ENCODE peak calls at places on chromosomes 7 and 10, in five cellular contexts. One of them, this sample, is unnamed.

GRCh38 chr7:149097088-149097487 is 6.6 kb upstream of the ZNF786 start:
- ATAC-seq in HCT116: no peak
- ATAC-seq in GM23338: peak; percentile 71
- ATAC-seq in Panc1: no peak
- ATAC-seq in GM12878: no peak
- ATAC-seq in this sample: no peak

GRCh38 chr7:93375603-93376002 is 143.4 kb downstream of the VPS50 start:
- ATAC-seq in GM12878: peak; percentile 22
- ATAC-seq in HCT116: no peak
- ATAC-seq in Panc1: no peak
- ATAC-seq in GM23338: no peak
- ATAC-seq in this sample: no peak

GRCh38 chr7:116955801-116956514 is 2.7 kb downstream of the ST7 start:
- ATAC-seq in GM23338: no peak
- ATAC-seq in Panc1: no peak
- ATAC-seq in GM12878: peak; percentile 87
- ATAC-seq in HCT116: no peak
- ATAC-seq in this sample: no peak

GRCh38 chr10:97903128-97904025 is 53.7 kb downstream of the GOLGA7B start:
- ATAC-seq in GM23338: peak; percentile 32
- ATAC-seq in HCT116: no peak
- ATAC-seq in Panc1: peak; percentile 49
- ATAC-seq in GM12878: no peak
- ATAC-seq in this sample: no peak

GRCh38 chr7:86788948-86789347 is 145.2 kb downstream of the GRM3 start:
- ATAC-seq in GM23338: no peak
- ATAC-seq in Panc1: no peak
- ATAC-seq in GM12878: peak; percentile 39
- ATAC-seq in HCT116: no peak
- ATAC-seq in this sample: no peak

GRCh38 chr7:32115831-32116230 is 45.6 kb upstream of the PDE1C start:
- ATAC-seq in HCT116: no peak
- ATAC-seq in GM12878: no peak
- ATAC-seq in Panc1: no peak
- ATAC-seq in GM23338: no peak
- ATAC-seq in this sample: no peak

GRCh38 chr10:48215148-48215982 is 59.1 kb downstream of the FRMPD2 start:
- ATAC-seq in GM23338: peak; percentile 96
- ATAC-seq in Panc1: peak; percentile 86
- ATAC-seq in HCT116: peak; percentile 97
- ATAC-seq in GM12878: peak; percentile 94
- ATAC-seq in this sample: no peak

GRCh38 chr7:25968205-25968993 is 183.6 kb upstream of the NFE2L3 start:
- ATAC-seq in HCT116: no peak
- ATAC-seq in Panc1: no peak
- ATAC-seq in GM12878: peak; percentile 75
- ATAC-seq in GM23338: no peak
- ATAC-seq in this sample: no peak

GRCh38 chr10:14975672-14976273 is 16.6 kb downstream of the MEIG1 start:
- ATAC-seq in GM23338: no peak
- ATAC-seq in GM12878: no peak
- ATAC-seq in HCT116: peak; percentile 76
- ATAC-seq in Panc1: peak; percentile 42
- ATAC-seq in this sample: no peak

GRCh38 chr7:144907577-144907976 is 71.7 kb upstream of the TPK1 start:
- ATAC-seq in GM12878: peak; percentile 74
- ATAC-seq in GM23338: no peak
- ATAC-seq in HCT116: no peak
- ATAC-seq in Panc1: no peak
- ATAC-seq in this sample: no peak

GRCh38 chr7:128845987-128846386 is 15.8 kb downstream of the FLNC start:
- ATAC-seq in HCT116: no peak
- ATAC-seq in GM23338: no peak
- ATAC-seq in Panc1: no peak
- ATAC-seq in GM12878: no peak
- ATAC-seq in this sample: no peak

GRCh38 chr10:119541459-119542356 is 811 bp downstream of the RGS10 start:
- ATAC-seq in HCT116: no peak
- ATAC-seq in Panc1: peak; percentile 3
- ATAC-seq in GM23338: peak; percentile 2
- ATAC-seq in GM12878: peak; percentile 24
- ATAC-seq in this sample: peak; percentile 13

GRCh38 chr10:71294091-71294561 is 24.9 kb upstream of the SLC29A3 start:
- ATAC-seq in GM23338: no peak
- ATAC-seq in Panc1: no peak
- ATAC-seq in GM12878: no peak
- ATAC-seq in HCT116: no peak
- ATAC-seq in this sample: no peak

GRCh38 chr10:53977262-53977661 is 823.8 kb downstream of the PCDH15 start:
- ATAC-seq in GM23338: no peak
- ATAC-seq in GM12878: no peak
- ATAC-seq in HCT116: no peak
- ATAC-seq in Panc1: no peak
- ATAC-seq in this sample: no peak

GRCh38 chr7:73827568-73828106 is 3.2 kb upstream of the CLDN4 start:
- ATAC-seq in Panc1: peak; percentile 57
- ATAC-seq in GM12878: no peak
- ATAC-seq in HCT116: peak; percentile 29
- ATAC-seq in GM23338: peak; percentile 12
- ATAC-seq in this sample: no peak
- TF ChIP-seq POLR2AphosphoS5 in Panc1: peak; percentile 55
- TF ChIP-seq POLR2AphosphoS5 in GM12878: no peak
- TF ChIP-seq POLR2AphosphoS5 in HCT116: peak; percentile 31
- TF ChIP-seq POLR2AphosphoS5 in GM23338: no peak
- TF ChIP-seq POLR2AphosphoS5 in this sample: no peak

GRCh38 chr7:102300643-102301211 is 14.1 kb downstream of the SH2B2 start:
- ATAC-seq in Panc1: no peak
- ATAC-seq in GM23338: peak; percentile 88
- ATAC-seq in HCT116: no peak
- ATAC-seq in GM12878: no peak
- ATAC-seq in this sample: peak; percentile 47
- TF ChIP-seq CTCF in Panc1: no peak
- TF ChIP-seq CTCF in GM23338: peak; percentile 91
- TF ChIP-seq CTCF in HCT116: no peak
- TF ChIP-seq CTCF in GM12878: no peak
- TF ChIP-seq CTCF in this sample: peak; percentile 28

DNA sequence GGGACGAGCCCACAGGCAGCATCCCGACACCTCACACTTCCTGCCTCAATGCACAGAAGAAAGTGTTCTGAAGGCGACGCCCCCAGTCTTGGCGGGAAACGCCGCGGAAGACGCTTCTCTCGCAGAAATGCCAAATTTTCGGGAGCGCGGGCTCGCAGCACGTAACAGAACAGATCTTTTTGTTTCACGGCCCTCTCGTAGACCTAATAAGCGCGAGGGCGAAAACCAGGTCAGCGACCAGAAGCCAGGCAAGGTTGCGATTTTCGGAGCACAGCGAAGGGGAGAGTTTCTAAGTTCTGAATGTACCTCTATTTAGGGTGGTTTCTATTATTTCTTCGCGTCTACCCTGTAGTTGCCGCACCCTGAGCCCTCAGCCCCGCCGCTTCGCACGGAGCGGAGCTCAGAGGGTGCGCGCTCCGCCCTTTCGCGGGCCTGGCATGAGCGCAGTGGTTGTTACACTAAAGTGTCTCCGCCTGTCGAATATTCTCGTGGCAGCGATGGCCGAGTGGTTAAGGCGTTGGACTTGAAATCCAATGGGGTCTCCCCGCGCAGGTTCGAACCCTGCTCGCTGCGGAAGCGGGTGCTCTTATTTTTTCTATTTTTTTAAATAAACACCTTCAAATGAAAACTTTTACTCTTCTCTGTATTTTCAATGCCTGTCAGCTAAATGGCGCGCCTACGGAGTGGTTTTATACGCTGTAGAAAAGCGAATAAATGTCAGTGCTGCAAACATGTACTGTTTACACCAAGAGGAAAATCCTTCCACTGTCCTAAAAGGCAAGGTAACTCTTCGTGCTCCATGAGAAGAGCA is 68.2 kb upstream of the CTNNA3 start:
- ATAC-seq in GM23338: peak; percentile 85
- ATAC-seq in Panc1: peak; percentile 93
- ATAC-seq in GM12878: peak; percentile 88
- ATAC-seq in HCT116: peak; percentile 83
- ATAC-seq in this sample: peak; percentile 93
- TF ChIP-seq POLR2AphosphoS5 in GM23338: no peak
- TF ChIP-seq POLR2AphosphoS5 in Panc1: peak; percentile 51
- TF ChIP-seq POLR2AphosphoS5 in GM12878: no peak
- TF ChIP-seq POLR2AphosphoS5 in HCT116: no peak
- TF ChIP-seq POLR2AphosphoS5 in this sample: peak; percentile 58

GRCh38 chr10:103855424-103855823 is at the start of gene SH3PXD2A:
- ATAC-seq in GM12878: no peak
- ATAC-seq in GM23338: peak; percentile 35
- ATAC-seq in Panc1: peak; percentile 70
- ATAC-seq in HCT116: no peak
- ATAC-seq in this sample: peak; percentile 23

GRCh38 chr10:103854265-103854686 is 1.1 kb downstream of the SH3PXD2A start:
- ATAC-seq in HCT116: no peak
- ATAC-seq in GM12878: no peak
- ATAC-seq in Panc1: no peak
- ATAC-seq in GM23338: peak; percentile 18
- ATAC-seq in this sample: no peak

GRCh38 chr10:103855852-103856496 is 598 bp upstream of the SH3PXD2A start:
- ATAC-seq in GM23338: peak; percentile 14
- ATAC-seq in GM12878: no peak
- ATAC-seq in HCT116: no peak
- ATAC-seq in Panc1: no peak
- ATAC-seq in this sample: no peak

GRCh38 chr10:103853428-103854264 is 1.7 kb downstream of the SH3PXD2A start:
- ATAC-seq in Panc1: no peak
- ATAC-seq in HCT116: no peak
- ATAC-seq in GM12878: no peak
- ATAC-seq in GM23338: no peak
- ATAC-seq in this sample: no peak

GRCh38 chr10:103854687-103855423 is 521 bp downstream of the SH3PXD2A start:
- ATAC-seq in GM12878: no peak
- ATAC-seq in HCT116: no peak
- ATAC-seq in Panc1: peak; percentile 59
- ATAC-seq in GM23338: peak; percentile 25
- ATAC-seq in this sample: peak; percentile 14
- TF ChIP-seq CTCF in GM12878: no peak
- TF ChIP-seq CTCF in HCT116: no peak
- TF ChIP-seq CTCF in Panc1: peak; percentile 71
- TF ChIP-seq CTCF in GM23338: peak; percentile 32
- TF ChIP-seq CTCF in this sample: no peak

GRCh38 chr7:122312789-122313188 is 8.2 kb upstream of the FEZF1 start:
- ATAC-seq in HCT116: no peak
- ATAC-seq in Panc1: no peak
- ATAC-seq in GM23338: no peak
- ATAC-seq in GM12878: no peak
- ATAC-seq in this sample: no peak

GRCh38 chr7:122311280-122311679 is 6.7 kb upstream of the FEZF1 start:
- ATAC-seq in Panc1: no peak
- ATAC-seq in GM12878: peak; percentile 29
- ATAC-seq in HCT116: no peak
- ATAC-seq in GM23338: peak; percentile 22
- ATAC-seq in this sample: no peak

GRCh38 chr7:122307228-122307619 is 2.7 kb upstream of the FEZF1 start:
- ATAC-seq in Panc1: no peak
- ATAC-seq in HCT116: no peak
- ATAC-seq in GM12878: no peak
- ATAC-seq in GM23338: no peak
- ATAC-seq in this sample: no peak

GRCh38 chr7:122311719-122312118 is 7.2 kb upstream of the FEZF1 start:
- ATAC-seq in Panc1: no peak
- ATAC-seq in HCT116: no peak
- ATAC-seq in GM12878: no peak
- ATAC-seq in GM23338: no peak
- ATAC-seq in this sample: no peak

GRCh38 chr7:122310119-122311021 is 5.8 kb upstream of the FEZF1 start:
- ATAC-seq in HCT116: no peak
- ATAC-seq in GM23338: peak; percentile 50
- ATAC-seq in Panc1: peak; percentile 51
- ATAC-seq in GM12878: peak; percentile 68
- ATAC-seq in this sample: no peak
- TF ChIP-seq POLR2AphosphoS5 in HCT116: no peak
- TF ChIP-seq POLR2AphosphoS5 in GM23338: peak; percentile 23
- TF ChIP-seq POLR2AphosphoS5 in Panc1: no peak
- TF ChIP-seq POLR2AphosphoS5 in GM12878: no peak
- TF ChIP-seq POLR2AphosphoS5 in this sample: no peak